ENCODE peak calls at places on chromosomes 6 and 20, in seven cellular contexts. One of them, this sample, is unnamed.

GRCh38 chr20:21981607-21982344 is 276.3 kb downstream of the PAX1 start:
- DNase-seq in body of pancreas: no peak
- DNase-seq in PC-9: no peak
- DNase-seq in gastrocnemius medialis: no peak
- DNase-seq in cardiac fibroblast: peak
- DNase-seq in astrocyte: peak
- DNase-seq in epithelial cell of esophagus: no peak
- DNase-seq in this sample: peak

GRCh38 chr6:2157441-2158127 is 87.8 kb downstream of the GMDS start:
- DNase-seq in body of pancreas: no peak
- DNase-seq in PC-9: peak
- DNase-seq in gastrocnemius medialis: no peak
- DNase-seq in cardiac fibroblast: peak
- DNase-seq in astrocyte: peak
- DNase-seq in epithelial cell of esophagus: peak
- DNase-seq in this sample: peak

GRCh38 chr6:149028767-149029405 is 282.1 kb downstream of the UST start:
- DNase-seq in body of pancreas: peak
- DNase-seq in PC-9: peak
- DNase-seq in gastrocnemius medialis: no peak
- DNase-seq in cardiac fibroblast: peak
- DNase-seq in astrocyte: peak
- DNase-seq in epithelial cell of esophagus: peak
- DNase-seq in this sample: peak

GRCh38 chr6:74534485-74535211 is 671.2 kb downstream of the COL12A1 start:
- DNase-seq in body of pancreas: peak
- DNase-seq in PC-9: no peak
- DNase-seq in gastrocnemius medialis: no peak
- DNase-seq in cardiac fibroblast: peak
- DNase-seq in astrocyte: peak
- DNase-seq in epithelial cell of esophagus: peak
- DNase-seq in this sample: peak

GRCh38 chr20:8476023-8476422 is 344.0 kb downstream of the PLCB1 start:
- DNase-seq in body of pancreas: peak
- DNase-seq in PC-9: no peak
- DNase-seq in gastrocnemius medialis: no peak
- DNase-seq in cardiac fibroblast: peak
- DNase-seq in astrocyte: no peak
- DNase-seq in epithelial cell of esophagus: no peak
- DNase-seq in this sample: no peak

GRCh38 chr6:57267586-57268293 is 45.6 kb upstream of the RAB23 start:
- DNase-seq in body of pancreas: peak
- DNase-seq in PC-9: peak
- DNase-seq in gastrocnemius medialis: no peak
- DNase-seq in cardiac fibroblast: peak
- DNase-seq in astrocyte: peak
- DNase-seq in epithelial cell of esophagus: peak
- DNase-seq in this sample: peak

GRCh38 chr20:24868396-24868927 is 80.6 kb upstream of the CST7 start:
- DNase-seq in body of pancreas: no peak
- DNase-seq in PC-9: no peak
- DNase-seq in gastrocnemius medialis: no peak
- DNase-seq in cardiac fibroblast: no peak
- DNase-seq in astrocyte: no peak
- DNase-seq in epithelial cell of esophagus: no peak
- DNase-seq in this sample: peak

GRCh38 chr20:36493801-36494114 is 47.6 kb upstream of the MYL9 start:
- DNase-seq in body of pancreas: peak
- DNase-seq in PC-9: no peak
- DNase-seq in gastrocnemius medialis: peak
- DNase-seq in cardiac fibroblast: peak
- DNase-seq in astrocyte: peak
- DNase-seq in epithelial cell of esophagus: no peak
- DNase-seq in this sample: peak

GRCh38 chr6:78538002-78538401 is 329.3 kb upstream of the IRAK1BP1 start:
- DNase-seq in body of pancreas: no peak
- DNase-seq in PC-9: no peak
- DNase-seq in gastrocnemius medialis: no peak
- DNase-seq in cardiac fibroblast: peak
- DNase-seq in astrocyte: peak
- DNase-seq in epithelial cell of esophagus: peak
- DNase-seq in this sample: no peak

GRCh38 chr6:158629376-158630221 is 14.9 kb downstream of the DYNLT1 start:
- DNase-seq in body of pancreas: peak
- DNase-seq in PC-9: no peak
- DNase-seq in gastrocnemius medialis: peak
- DNase-seq in cardiac fibroblast: no peak
- DNase-seq in astrocyte: no peak
- DNase-seq in epithelial cell of esophagus: no peak
- DNase-seq in this sample: no peak

GRCh38 chr20:41509801-41510200 is 108.4 kb downstream of the CHD6 start:
- DNase-seq in body of pancreas: no peak
- DNase-seq in PC-9: no peak
- DNase-seq in gastrocnemius medialis: peak
- DNase-seq in cardiac fibroblast: peak
- DNase-seq in astrocyte: peak
- DNase-seq in epithelial cell of esophagus: peak
- DNase-seq in this sample: peak

GRCh38 chr20:60057866-60058807 is 99.9 kb downstream of the CDH26 start:
- DNase-seq in body of pancreas: peak
- DNase-seq in PC-9: no peak
- DNase-seq in gastrocnemius medialis: peak
- DNase-seq in cardiac fibroblast: peak
- DNase-seq in astrocyte: peak
- DNase-seq in epithelial cell of esophagus: peak
- DNase-seq in this sample: peak

DNA sequence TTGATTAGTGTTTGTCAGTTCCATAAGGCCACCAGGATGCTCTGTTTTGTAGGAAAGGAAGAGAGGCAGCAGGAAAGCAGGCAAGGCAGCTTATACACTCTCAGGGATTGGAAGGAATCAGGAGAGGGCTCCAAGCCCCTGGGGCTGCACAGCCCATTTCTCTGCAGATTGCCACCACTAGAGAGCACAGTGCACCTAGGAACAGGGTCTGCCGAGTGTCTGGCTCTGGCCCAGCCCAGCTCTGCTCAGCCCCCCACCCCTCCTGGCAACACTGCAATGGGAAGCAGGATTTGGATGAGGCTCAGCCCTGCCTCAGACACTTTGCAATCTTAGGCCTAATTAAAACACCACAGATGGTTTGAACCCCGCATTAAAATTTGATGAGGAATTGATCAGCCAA is 252.6 kb downstream of the DHX35 start:
- DNase-seq in body of pancreas: no peak
- DNase-seq in PC-9: no peak
- DNase-seq in gastrocnemius medialis: no peak
- DNase-seq in cardiac fibroblast: no peak
- DNase-seq in astrocyte: no peak
- DNase-seq in epithelial cell of esophagus: no peak
- DNase-seq in this sample: no peak
- TF ChIP-seq CTCF in body of pancreas: no peak
- TF ChIP-seq CTCF in PC-9: no peak
- TF ChIP-seq CTCF in gastrocnemius medialis: no peak
- TF ChIP-seq CTCF in cardiac fibroblast: no peak
- TF ChIP-seq CTCF in astrocyte: no peak
- TF ChIP-seq CTCF in epithelial cell of esophagus: no peak
- TF ChIP-seq CTCF in this sample: no peak

GRCh38 chr6:13764996-13765395 is 49.4 kb downstream of the MCUR1 start:
- DNase-seq in body of pancreas: no peak
- DNase-seq in PC-9: no peak
- DNase-seq in gastrocnemius medialis: no peak
- DNase-seq in cardiac fibroblast: no peak
- DNase-seq in astrocyte: no peak
- DNase-seq in epithelial cell of esophagus: no peak
- DNase-seq in this sample: no peak

GRCh38 chr6:13766201-13766634 is 48.1 kb downstream of the MCUR1 start:
- DNase-seq in body of pancreas: no peak
- DNase-seq in PC-9: peak
- DNase-seq in gastrocnemius medialis: no peak
- DNase-seq in cardiac fibroblast: peak
- DNase-seq in astrocyte: peak
- DNase-seq in epithelial cell of esophagus: peak
- DNase-seq in this sample: peak

GRCh38 chr6:13765570-13765969 is 48.8 kb downstream of the MCUR1 start:
- DNase-seq in body of pancreas: no peak
- DNase-seq in PC-9: peak
- DNase-seq in gastrocnemius medialis: no peak
- DNase-seq in cardiac fibroblast: peak
- DNase-seq in astrocyte: peak
- DNase-seq in epithelial cell of esophagus: peak
- DNase-seq in this sample: no peak

GRCh38 chr6:13769034-13769654 is 45.2 kb downstream of the MCUR1 start:
- DNase-seq in body of pancreas: no peak
- DNase-seq in PC-9: no peak
- DNase-seq in gastrocnemius medialis: no peak
- DNase-seq in cardiac fibroblast: no peak
- DNase-seq in astrocyte: no peak
- DNase-seq in epithelial cell of esophagus: no peak
- DNase-seq in this sample: no peak

DNA sequence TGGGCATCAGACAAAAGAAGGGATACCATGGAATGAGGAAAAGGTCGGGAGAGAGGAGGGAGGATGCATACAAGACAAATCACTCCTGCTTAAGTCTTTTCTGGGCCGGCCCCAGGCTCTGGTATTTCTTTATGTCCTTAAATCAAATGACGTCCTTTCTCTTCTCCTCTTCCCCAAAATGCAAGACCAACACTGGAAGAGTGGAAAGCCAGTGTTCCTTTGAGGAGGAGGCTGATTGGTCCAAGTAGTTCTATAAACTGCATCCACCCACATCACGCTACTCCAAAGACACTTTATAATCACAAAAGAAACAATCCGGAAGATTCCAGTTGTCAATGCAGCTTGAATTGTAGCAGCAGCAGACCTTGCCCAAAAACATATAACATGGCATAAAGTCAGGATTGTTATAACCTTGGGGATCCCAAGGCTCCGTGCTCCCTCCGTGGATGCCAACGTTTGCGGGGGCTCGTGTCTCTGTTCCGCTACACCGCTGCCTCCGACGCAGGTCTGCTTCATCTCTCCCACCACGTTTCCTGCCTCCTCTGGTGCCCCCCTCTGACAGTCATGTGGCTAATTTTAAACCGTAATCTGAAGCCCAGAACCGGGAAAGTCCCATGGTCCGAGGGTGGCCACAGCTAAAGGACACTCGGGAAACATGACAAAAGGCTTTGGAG is 47.1 kb downstream of the MCUR1 start:
- DNase-seq in body of pancreas: peak
- DNase-seq in PC-9: no peak
- DNase-seq in gastrocnemius medialis: peak
- DNase-seq in cardiac fibroblast: peak
- DNase-seq in astrocyte: peak
- DNase-seq in epithelial cell of esophagus: no peak
- DNase-seq in this sample: peak
- H3K4me3 ChIP-seq in body of pancreas: no peak
- H3K4me3 ChIP-seq in PC-9: no peak
- H3K4me3 ChIP-seq in gastrocnemius medialis: peak
- H3K4me3 ChIP-seq in cardiac fibroblast: peak
- H3K4me3 ChIP-seq in astrocyte: peak
- H3K4me3 ChIP-seq in epithelial cell of esophagus: no peak
- H3K4me3 ChIP-seq in this sample: peak

GRCh38 chr6:26054659-26054936 is 32.6 kb upstream of the HFE start:
- DNase-seq in body of pancreas: no peak
- DNase-seq in PC-9: peak
- DNase-seq in gastrocnemius medialis: no peak
- DNase-seq in cardiac fibroblast: no peak
- DNase-seq in astrocyte: no peak
- DNase-seq in epithelial cell of esophagus: no peak
- DNase-seq in this sample: no peak

GRCh38 chr6:26056583-26057350 is 30.5 kb upstream of the HFE start:
- DNase-seq in body of pancreas: peak
- DNase-seq in PC-9: peak
- DNase-seq in gastrocnemius medialis: no peak
- DNase-seq in cardiac fibroblast: peak
- DNase-seq in astrocyte: no peak
- DNase-seq in epithelial cell of esophagus: no peak
- DNase-seq in this sample: peak

GRCh38 chr6:26055670-26056582 is 31.3 kb upstream of the HFE start:
- DNase-seq in body of pancreas: peak
- DNase-seq in PC-9: peak
- DNase-seq in gastrocnemius medialis: peak
- DNase-seq in cardiac fibroblast: peak
- DNase-seq in astrocyte: peak
- DNase-seq in epithelial cell of esophagus: peak
- DNase-seq in this sample: peak

GRCh38 chr6:26053929-26054658 is 33.1 kb upstream of the HFE start:
- DNase-seq in body of pancreas: no peak
- DNase-seq in PC-9: peak
- DNase-seq in gastrocnemius medialis: no peak
- DNase-seq in cardiac fibroblast: peak
- DNase-seq in astrocyte: no peak
- DNase-seq in epithelial cell of esophagus: no peak
- DNase-seq in this sample: peak

GRCh38 chr6:26054937-26055669 is 32.1 kb upstream of the HFE start:
- DNase-seq in body of pancreas: peak
- DNase-seq in PC-9: peak
- DNase-seq in gastrocnemius medialis: peak
- DNase-seq in cardiac fibroblast: peak
- DNase-seq in astrocyte: peak
- DNase-seq in epithelial cell of esophagus: peak
- DNase-seq in this sample: peak
- TF ChIP-seq CTCF in body of pancreas: no peak
- TF ChIP-seq CTCF in PC-9: peak
- TF ChIP-seq CTCF in gastrocnemius medialis: peak
- TF ChIP-seq CTCF in cardiac fibroblast: no peak
- TF ChIP-seq CTCF in astrocyte: no peak
- TF ChIP-seq CTCF in epithelial cell of esophagus: peak
- TF ChIP-seq CTCF in this sample: peak

DNA sequence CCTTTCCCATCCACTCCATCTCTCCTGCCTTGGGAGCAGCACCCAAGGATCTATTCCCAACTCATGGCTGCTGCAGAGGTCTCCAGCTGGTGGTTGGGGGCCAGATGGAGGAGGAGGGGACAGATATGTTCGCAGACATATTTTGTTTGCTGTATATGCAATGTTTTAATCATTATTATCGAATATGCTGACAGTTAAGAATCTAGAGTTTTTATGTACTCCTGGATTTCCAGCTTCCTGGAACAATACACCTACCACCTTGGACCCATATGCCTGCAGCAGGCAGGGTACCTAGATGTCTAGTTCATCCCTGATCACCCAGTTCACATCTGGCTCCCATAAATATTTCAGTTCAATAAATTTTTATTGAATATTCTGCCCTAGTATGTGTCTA is 9.0 kb downstream of the FAM110A start:
- DNase-seq in body of pancreas: no peak
- DNase-seq in PC-9: no peak
- DNase-seq in gastrocnemius medialis: no peak
- DNase-seq in cardiac fibroblast: no peak
- DNase-seq in astrocyte: no peak
- DNase-seq in epithelial cell of esophagus: no peak
- DNase-seq in this sample: no peak
- H3K4me3 ChIP-seq in body of pancreas: no peak
- H3K4me3 ChIP-seq in PC-9: peak
- H3K4me3 ChIP-seq in gastrocnemius medialis: no peak
- H3K4me3 ChIP-seq in cardiac fibroblast: no peak
- H3K4me3 ChIP-seq in astrocyte: no peak
- H3K4me3 ChIP-seq in epithelial cell of esophagus: peak
- H3K4me3 ChIP-seq in this sample: no peak